ENCODE peak calls at places on chromosomes 6 and 20, in six cellular contexts. L, X, Q, G, U and A are unnamed samples.

GRCh38 chr6:138692978-138693909 is 80.3 kb upstream of the CCDC28A start:
- DNase-seq in L (no peak), Q (peak), X (peak), G (peak), U (peak), A (peak)

GRCh38 chr20:42102000-42102399 is 483.8 kb upstream of the CHD6 start:
- DNase-seq in Q (no peak), G (no peak), L (no peak), X (no peak), U (no peak), A (no peak)

GRCh38 chr6:158284340-158285210 is 27.7 kb upstream of the TULP4 start:
- DNase-seq in L (peak), G (peak), X (no peak), Q (no peak), U (peak), A (no peak)

GRCh38 chr6:42784739-42785498 is 3.1 kb downstream of the BICRAL start:
- DNase-seq in L (no peak), Q (no peak), G (no peak), U (no peak), X (no peak), A (no peak)

GRCh38 chr20:1005452-1006027 is 3.4 kb upstream of the RSPO4 start:
- DNase-seq in U (no peak), L (no peak), Q (peak), G (peak), X (no peak), A (no peak)

GRCh38 chr20:43894531-43894930 is 20.1 kb upstream of the TOX2 start:
- DNase-seq in Q (no peak), G (no peak), U (no peak), X (no peak), L (no peak), A (no peak)

GRCh38 chr6:135667694-135668455 is 170.3 kb upstream of the AHI1 start:
- DNase-seq in L (peak), U (peak), X (peak), G (peak), Q (no peak), A (no peak)

GRCh38 chr6:63640062-63640461 is 4.5 kb downstream of the PHF3 start:
- DNase-seq in U (peak), G (peak), X (no peak), Q (no peak), L (no peak), A (no peak)

GRCh38 chr6:15533379-15534044 is 129.3 kb downstream of the DTNBP1 start:
- DNase-seq in G (no peak), Q (no peak), X (no peak), U (no peak), L (no peak), A (no peak)

GRCh38 chr6:109484161-109484560 is 1.1 kb upstream of the ZBTB24 start:
- DNase-seq in L (no peak), U (peak), Q (no peak), X (no peak), G (no peak), A (no peak)

GRCh38 chr6:99002826-99003225 is 55.1 kb upstream of the FBXL4 start:
- DNase-seq in G (peak), X (no peak), L (no peak), Q (no peak), U (no peak), A (no peak)

GRCh38 chr6:137927777-137928218 is 60.7 kb downstream of the TNFAIP3 start:
- DNase-seq in Q (peak), U (peak), X (no peak), G (peak), L (no peak), A (no peak)

GRCh38 chr6:158718431-158719126 is 68.7 kb downstream of the SYTL3 start:
- DNase-seq in Q (peak), L (no peak), G (peak), X (no peak), U (peak), A (peak)

GRCh38 chr6:120615238-120615637 is 719.0 kb downstream of the TBC1D32 start:
- DNase-seq in X (no peak), G (no peak), U (no peak), Q (no peak), L (no peak), A (no peak)

GRCh38 chr20:20368414-20369352 is 779 bp downstream of the INSM1 start:
- DNase-seq in Q (no peak), G (no peak), L (no peak), X (no peak), U (no peak), A (peak)

GRCh38 chr6:161281092-161281491 is 7.2 kb upstream of the AGPAT4 start:
- DNase-seq in U (no peak), X (no peak), Q (no peak), L (no peak), G (no peak), A (no peak)

GRCh38 chr6:87794922-87795885 is 93.2 kb upstream of the AKIRIN2 start:
- DNase-seq in Q (no peak), U (no peak), X (no peak), G (no peak), L (no peak), A (no peak)

GRCh38 chr6:110390404-110390803 is 25.0 kb downstream of the DDO start:
- DNase-seq in L (no peak), X (no peak), Q (no peak), U (no peak), G (no peak), A (no peak)

GRCh38 chr6:96721227-96721626 is 116.0 kb downstream of the GPR63 start:
- DNase-seq in U (no peak), Q (no peak), G (no peak), L (peak), X (no peak), A (no peak)

GRCh38 chr20:34530342-34530741 is 14.1 kb downstream of the DYNLRB1 start:
- DNase-seq in Q (no peak), U (no peak), G (peak), L (no peak), X (no peak), A (no peak)

GRCh38 chr6:38391909-38392614 is 247.7 kb downstream of the BTBD9 start:
- DNase-seq in X (no peak), G (peak), U (peak), Q (no peak), L (no peak), A (no peak)

GRCh38 chr6:137488736-137489409 is 5.3 kb downstream of the OLIG3 start:
- DNase-seq in G (no peak), Q (no peak), U (no peak), X (no peak), L (no peak), A (no peak)

GRCh38 chr6:137033828-137034227 is 10.9 kb downstream of the IL20RA start:
- DNase-seq in G (no peak), X (no peak), U (peak), L (no peak), Q (no peak), A (no peak)

GRCh38 chr20:25543068-25543467 is 42.3 kb downstream of the NINL start:
- DNase-seq in L (no peak), U (peak), G (peak), Q (no peak), X (no peak), A (no peak)

GRCh38 chr6:98942263-98942803 is 5.4 kb downstream of the FBXL4 start:
- DNase-seq in X (no peak), G (no peak), U (no peak), Q (no peak), L (no peak), A (no peak)

GRCh38 chr6:17381429-17382147 is 11.8 kb upstream of the CAP2 start:
- DNase-seq in G (peak), Q (no peak), X (no peak), L (no peak), U (peak), A (no peak)

GRCh38 chr6:24004062-24004461 is 122.0 kb upstream of the NRSN1 start:
- DNase-seq in L (no peak), X (peak), Q (no peak), G (no peak), U (no peak), A (no peak)

GRCh38 chr6:9116026-9116425 is 680.7 kb upstream of the SLC35B3 start:
- DNase-seq in L (peak), U (peak), X (no peak), Q (no peak), G (peak), A (no peak)

GRCh38 chr20:41118632-41119031 is 18.7 kb upstream of the PLCG1 start:
- DNase-seq in U (no peak), X (no peak), Q (no peak), L (no peak), G (no peak), A (no peak)

GRCh38 chr6:72844614-72845013 is 222.8 kb downstream of the KCNQ5 start:
- DNase-seq in L (no peak), G (no peak), Q (no peak), U (no peak), X (no peak), A (no peak)

GRCh38 chr6:38982470-38982869 is 66.1 kb upstream of the GLP1R start:
- DNase-seq in L (no peak), X (no peak), Q (no peak), G (no peak), U (no peak), A (no peak)

GRCh38 chr6:37668251-37668650 is 29.4 kb downstream of the MDGA1 start:
- DNase-seq in Q (no peak), U (no peak), X (no peak), L (no peak), G (no peak), A (no peak)

GRCh38 chr20:24838551-24839530 is 110.2 kb upstream of the CST7 start:
- DNase-seq in X (no peak), L (no peak), Q (no peak), G (peak), U (peak), A (no peak)

GRCh38 chr20:35839891-35840290 is 68.1 kb downstream of the PHF20 start:
- DNase-seq in L (no peak), G (no peak), X (no peak), U (no peak), Q (no peak), A (no peak)

GRCh38 chr20:5008743-5009142 is 7.4 kb upstream of the SLC23A2 start:
- DNase-seq in U (no peak), Q (no peak), X (no peak), L (no peak), G (peak), A (no peak)

GRCh38 chr20:54208492-54209044 is 681 bp downstream of the PFDN4 start:
- DNase-seq in L (no peak), X (no peak), G (peak), U (peak), Q (peak), A (no peak)

GRCh38 chr6:81755536-81755935 is 3.1 kb upstream of the TENT5A start:
- DNase-seq in X (no peak), L (no peak), U (no peak), Q (no peak), G (peak), A (no peak)

GRCh38 chr20:2093200-2093781 is 8.3 kb upstream of the STK35 start:
- DNase-seq in X (no peak), G (no peak), L (no peak), U (no peak), Q (peak), A (peak)
- TF ChIP-seq CTCF in X (peak), G (peak), L (peak), U (peak), Q (peak), A (peak)

DNA sequence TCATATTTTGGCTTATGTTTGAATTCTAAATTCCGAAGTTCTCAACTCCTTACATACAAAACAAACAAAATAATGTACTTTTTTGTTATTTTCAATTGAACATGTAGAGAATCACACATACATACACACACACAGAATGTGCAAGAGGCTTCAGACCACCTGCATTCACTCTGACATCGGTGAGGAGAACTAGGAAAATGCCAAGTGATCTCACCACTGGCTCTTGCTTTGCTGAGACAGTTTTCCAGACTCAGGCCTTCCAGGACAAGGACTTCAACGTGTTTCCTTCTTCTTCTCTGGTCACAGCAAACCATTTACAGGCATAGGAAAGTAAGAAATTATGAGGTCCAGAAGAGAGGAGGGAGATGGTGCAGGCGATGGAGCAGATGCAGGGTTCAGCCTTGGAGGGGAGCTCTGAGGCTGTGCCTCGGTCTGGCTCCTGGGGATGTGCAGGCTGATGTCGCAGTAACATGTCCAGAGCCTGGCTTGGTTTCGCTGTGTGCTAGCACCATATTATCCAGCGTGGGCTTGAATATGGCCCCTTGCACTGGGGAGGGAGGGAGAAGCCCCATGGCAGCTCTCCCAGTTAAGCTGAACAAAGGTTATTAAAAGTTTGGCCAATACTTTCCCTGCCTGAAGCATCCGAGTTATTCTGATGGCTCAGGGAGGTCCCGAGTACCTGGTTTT is 93.3 kb downstream of the DACT2 start:
- DNase-seq in U (no peak), L (no peak), Q (no peak), X (no peak), G (peak), A (no peak)
- TF ChIP-seq CTCF in U (no peak), L (no peak), Q (no peak), X (no peak), G (peak), A (no peak)

GRCh38 chr6:32153835-32154513 is at the start of gene PPT2:
- DNase-seq in Q (peak), G (peak), L (peak), X (peak), U (peak), A (peak)

GRCh38 chr6:32153252-32153834 is 598 bp upstream of the PPT2 start:
- DNase-seq in U (no peak), L (no peak), Q (no peak), X (no peak), G (no peak), A (peak)

GRCh38 chr6:32156891-32157290 is 3.0 kb downstream of the PPT2 start:
- DNase-seq in G (no peak), L (no peak), X (no peak), Q (no peak), U (no peak), A (no peak)

GRCh38 chr6:32152414-32153251 is 894 bp upstream of the PRRT1 start:
- DNase-seq in L (no peak), Q (no peak), X (no peak), G (peak), U (peak), A (no peak)

GRCh38 chr6:32154514-32155161 is 697 bp downstream of the PPT2 start:
- DNase-seq in Q (peak), G (peak), L (no peak), X (peak), U (peak), A (peak)
- TF ChIP-seq CTCF in Q (peak), G (peak), L (peak), X (peak), U (peak), A (peak)

GRCh38 chr6:46490425-46491200 is 636 bp downstream of the RCAN2 start:
- DNase-seq in Q (peak), G (peak), U (no peak), X (peak), L (no peak), A (peak)
- TF ChIP-seq CTCF in Q (peak), G (peak), U (peak), X (peak), L (peak), A (peak)

DNA sequence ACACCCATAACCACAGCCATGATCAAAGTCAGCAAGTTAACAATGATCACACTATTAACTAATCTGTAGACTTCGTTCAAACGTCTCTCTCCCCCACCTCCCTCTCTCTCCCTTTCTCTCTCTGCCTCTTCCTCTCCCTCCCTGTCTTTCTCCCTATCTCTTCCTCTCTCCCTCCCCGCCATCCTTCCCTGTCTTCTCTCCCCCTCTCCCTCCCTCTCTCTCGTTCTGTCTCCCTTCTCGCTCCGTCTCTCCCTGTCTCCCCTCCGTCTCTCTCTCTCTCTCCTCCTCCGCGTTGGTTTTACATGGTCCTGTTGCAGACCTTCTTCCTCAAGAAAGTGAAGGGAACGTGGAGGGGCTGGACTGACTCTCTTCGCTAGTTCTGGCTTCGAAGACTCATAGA is 308.9 kb upstream of the FOXQ1 start:
- DNase-seq in G (no peak), Q (no peak), U (no peak), X (no peak), L (no peak), A (no peak)
- TF ChIP-seq CTCF in G (no peak), Q (no peak), U (no peak), X (no peak), L (no peak), A (no peak)